ENCODE peak calls at places on chromosome 1, in eight cellular contexts. One of them, this sample, is unnamed.

GRCh38 chr1:215081566-215082531 is 688 bp upstream of the KCNK2 start:
- DNase-seq in NCI-H1436: no peak
- DNase-seq in fibroblast of lung: no peak
- DNase-seq in osteocyte: no peak
- DNase-seq in NCI-H1930: no peak
- DNase-seq in CD8-positive, alpha-beta T cell: no peak
- DNase-seq in PC-3: no peak
- DNase-seq in stimulated activated CD4-positive, alpha-beta T cell treated with anti-CD3 and anti-CD28 coated beads, Interleukin-4, amount 100 ng/mL, for 4 hours: no peak
- DNase-seq in this sample: no peak

GRCh38 chr1:231934797-231935196 is 308.2 kb downstream of the DISC1 start:
- DNase-seq in NCI-H1436: no peak
- DNase-seq in fibroblast of lung: peak
- DNase-seq in osteocyte: no peak
- DNase-seq in NCI-H1930: no peak
- DNase-seq in CD8-positive, alpha-beta T cell: no peak
- DNase-seq in PC-3: peak
- DNase-seq in stimulated activated CD4-positive, alpha-beta T cell treated with anti-CD3 and anti-CD28 coated beads, Interleukin-4, amount 100 ng/mL, for 4 hours: no peak
- DNase-seq in this sample: no peak

GRCh38 chr1:177864530-177865305 is 105.1 kb downstream of the SEC16B start:
- DNase-seq in NCI-H1436: no peak
- DNase-seq in fibroblast of lung: no peak
- DNase-seq in osteocyte: no peak
- DNase-seq in NCI-H1930: no peak
- DNase-seq in CD8-positive, alpha-beta T cell: no peak
- DNase-seq in PC-3: no peak
- DNase-seq in stimulated activated CD4-positive, alpha-beta T cell treated with anti-CD3 and anti-CD28 coated beads, Interleukin-4, amount 100 ng/mL, for 4 hours: no peak
- DNase-seq in this sample: no peak

GRCh38 chr1:152506899-152507498 is 3.6 kb upstream of the LCE5A start:
- DNase-seq in NCI-H1436: no peak
- DNase-seq in fibroblast of lung: no peak
- DNase-seq in osteocyte: no peak
- DNase-seq in NCI-H1930: no peak
- DNase-seq in CD8-positive, alpha-beta T cell: no peak
- DNase-seq in PC-3: peak
- DNase-seq in stimulated activated CD4-positive, alpha-beta T cell treated with anti-CD3 and anti-CD28 coated beads, Interleukin-4, amount 100 ng/mL, for 4 hours: no peak
- DNase-seq in this sample: no peak

GRCh38 chr1:93704063-93704462 is 22.4 kb upstream of the BCAR3 start:
- DNase-seq in NCI-H1436: no peak
- DNase-seq in fibroblast of lung: no peak
- DNase-seq in osteocyte: no peak
- DNase-seq in NCI-H1930: no peak
- DNase-seq in CD8-positive, alpha-beta T cell: peak
- DNase-seq in PC-3: no peak
- DNase-seq in stimulated activated CD4-positive, alpha-beta T cell treated with anti-CD3 and anti-CD28 coated beads, Interleukin-4, amount 100 ng/mL, for 4 hours: no peak
- DNase-seq in this sample: no peak

GRCh38 chr1:92961896-92962752 is 862 bp upstream of the DIPK1A start:
- DNase-seq in NCI-H1436: peak
- DNase-seq in fibroblast of lung: peak
- DNase-seq in osteocyte: peak
- DNase-seq in NCI-H1930: no peak
- DNase-seq in CD8-positive, alpha-beta T cell: peak
- DNase-seq in PC-3: peak
- DNase-seq in stimulated activated CD4-positive, alpha-beta T cell treated with anti-CD3 and anti-CD28 coated beads, Interleukin-4, amount 100 ng/mL, for 4 hours: peak
- DNase-seq in this sample: peak

GRCh38 chr1:114315601-114316000 is 161.9 kb upstream of the SYT6 start:
- DNase-seq in NCI-H1436: no peak
- DNase-seq in fibroblast of lung: peak
- DNase-seq in osteocyte: no peak
- DNase-seq in NCI-H1930: no peak
- DNase-seq in CD8-positive, alpha-beta T cell: no peak
- DNase-seq in PC-3: no peak
- DNase-seq in stimulated activated CD4-positive, alpha-beta T cell treated with anti-CD3 and anti-CD28 coated beads, Interleukin-4, amount 100 ng/mL, for 4 hours: no peak
- DNase-seq in this sample: no peak

GRCh38 chr1:158371188-158371953 is 17.7 kb downstream of the CD1E start:
- DNase-seq in NCI-H1436: no peak
- DNase-seq in fibroblast of lung: no peak
- DNase-seq in osteocyte: no peak
- DNase-seq in NCI-H1930: no peak
- DNase-seq in CD8-positive, alpha-beta T cell: no peak
- DNase-seq in PC-3: no peak
- DNase-seq in stimulated activated CD4-positive, alpha-beta T cell treated with anti-CD3 and anti-CD28 coated beads, Interleukin-4, amount 100 ng/mL, for 4 hours: peak
- DNase-seq in this sample: no peak

GRCh38 chr1:231596337-231596791 is 30.2 kb upstream of the DISC1 start:
- DNase-seq in NCI-H1436: no peak
- DNase-seq in fibroblast of lung: no peak
- DNase-seq in osteocyte: no peak
- DNase-seq in NCI-H1930: no peak
- DNase-seq in CD8-positive, alpha-beta T cell: no peak
- DNase-seq in PC-3: no peak
- DNase-seq in stimulated activated CD4-positive, alpha-beta T cell treated with anti-CD3 and anti-CD28 coated beads, Interleukin-4, amount 100 ng/mL, for 4 hours: no peak
- DNase-seq in this sample: no peak

GRCh38 chr1:244369256-244370057 is 82.3 kb downstream of the ADSS2 start:
- DNase-seq in NCI-H1436: peak
- DNase-seq in fibroblast of lung: no peak
- DNase-seq in osteocyte: no peak
- DNase-seq in NCI-H1930: no peak
- DNase-seq in CD8-positive, alpha-beta T cell: no peak
- DNase-seq in PC-3: no peak
- DNase-seq in stimulated activated CD4-positive, alpha-beta T cell treated with anti-CD3 and anti-CD28 coated beads, Interleukin-4, amount 100 ng/mL, for 4 hours: no peak
- DNase-seq in this sample: no peak

GRCh38 chr1:196501760-196502428 is 106.3 kb downstream of the KCNT2 start:
- DNase-seq in NCI-H1436: no peak
- DNase-seq in fibroblast of lung: no peak
- DNase-seq in osteocyte: no peak
- DNase-seq in NCI-H1930: no peak
- DNase-seq in CD8-positive, alpha-beta T cell: no peak
- DNase-seq in PC-3: no peak
- DNase-seq in stimulated activated CD4-positive, alpha-beta T cell treated with anti-CD3 and anti-CD28 coated beads, Interleukin-4, amount 100 ng/mL, for 4 hours: no peak
- DNase-seq in this sample: no peak